ENCODE peak calls at places on chromosomes 7 and 10, in nine cellular contexts. T is fibroblast of the aortic adventitia, X is AG09319, B is left lung, O is heart left ventricle, D is GM06990, A is left ventricle myocardium inferior, F is Caco-2, R is AG10803. P is an unnamed sample.

GRCh38 chr7:893686-894085 is 17.3 kb downstream of the GET4 start:
- DNase-seq in T (no peak), X (no peak), B (peak), O (no peak), D (no peak), A (no peak), F (no peak), R (no peak), P (no peak)

GRCh38 chr7:27997188-27997707 is 183.3 kb downstream of the JAZF1 start:
- DNase-seq in T (no peak), X (no peak), B (no peak), O (no peak), D (no peak), A (no peak), F (no peak), R (no peak), P (no peak)

GRCh38 chr10:71131096-71131495 is 81.3 kb upstream of the UNC5B start:
- DNase-seq in T (no peak), X (no peak), B (no peak), O (no peak), D (no peak), A (no peak), F (no peak), R (no peak), P (no peak)

GRCh38 chr7:19400771-19401254 is 255.6 kb upstream of the FERD3L start:
- DNase-seq in T (no peak), X (no peak), B (no peak), O (no peak), D (no peak), A (no peak), F (no peak), R (no peak), P (no peak)

GRCh38 chr7:156579566-156579965 is 61.0 kb upstream of the RNF32 start:
- DNase-seq in T (no peak), X (no peak), B (no peak), O (no peak), D (no peak), A (no peak), F (no peak), R (no peak), P (no peak)

GRCh38 chr10:50625663-50626062 is 1.9 kb upstream of the SGMS1 start:
- DNase-seq in T (peak), X (no peak), B (no peak), O (no peak), D (no peak), A (no peak), F (no peak), R (no peak), P (no peak)

GRCh38 chr7:1007901-1008300 is 24.9 kb downstream of the CYP2W1 start:
- DNase-seq in T (no peak), X (no peak), B (no peak), O (no peak), D (no peak), A (no peak), F (no peak), R (no peak), P (no peak)

GRCh38 chr10:3330687-3331086 is 158.1 kb upstream of the PITRM1 start:
- DNase-seq in T (peak), X (no peak), B (no peak), O (no peak), D (no peak), A (no peak), F (no peak), R (peak), P (peak)

GRCh38 chr7:89777499-89777898 is 376.8 kb upstream of the STEAP1 start:
- DNase-seq in T (no peak), X (no peak), B (no peak), O (no peak), D (no peak), A (no peak), F (no peak), R (no peak), P (no peak)

GRCh38 chr7:38291117-38291647 is 17.7 kb upstream of the TARP start:
- DNase-seq in T (no peak), X (no peak), B (no peak), O (no peak), D (no peak), A (no peak), F (no peak), R (no peak), P (no peak)

GRCh38 chr7:31067491-31067890 is 15.4 kb downstream of the ADCYAP1R1 start:
- DNase-seq in T (no peak), X (no peak), B (no peak), O (no peak), D (no peak), A (no peak), F (no peak), R (no peak), P (no peak)

GRCh38 chr7:75819711-75820110 is 6.1 kb upstream of the CCL24 start:
- DNase-seq in T (no peak), X (no peak), B (no peak), O (peak), D (no peak), A (no peak), F (no peak), R (no peak), P (no peak)

DNA sequence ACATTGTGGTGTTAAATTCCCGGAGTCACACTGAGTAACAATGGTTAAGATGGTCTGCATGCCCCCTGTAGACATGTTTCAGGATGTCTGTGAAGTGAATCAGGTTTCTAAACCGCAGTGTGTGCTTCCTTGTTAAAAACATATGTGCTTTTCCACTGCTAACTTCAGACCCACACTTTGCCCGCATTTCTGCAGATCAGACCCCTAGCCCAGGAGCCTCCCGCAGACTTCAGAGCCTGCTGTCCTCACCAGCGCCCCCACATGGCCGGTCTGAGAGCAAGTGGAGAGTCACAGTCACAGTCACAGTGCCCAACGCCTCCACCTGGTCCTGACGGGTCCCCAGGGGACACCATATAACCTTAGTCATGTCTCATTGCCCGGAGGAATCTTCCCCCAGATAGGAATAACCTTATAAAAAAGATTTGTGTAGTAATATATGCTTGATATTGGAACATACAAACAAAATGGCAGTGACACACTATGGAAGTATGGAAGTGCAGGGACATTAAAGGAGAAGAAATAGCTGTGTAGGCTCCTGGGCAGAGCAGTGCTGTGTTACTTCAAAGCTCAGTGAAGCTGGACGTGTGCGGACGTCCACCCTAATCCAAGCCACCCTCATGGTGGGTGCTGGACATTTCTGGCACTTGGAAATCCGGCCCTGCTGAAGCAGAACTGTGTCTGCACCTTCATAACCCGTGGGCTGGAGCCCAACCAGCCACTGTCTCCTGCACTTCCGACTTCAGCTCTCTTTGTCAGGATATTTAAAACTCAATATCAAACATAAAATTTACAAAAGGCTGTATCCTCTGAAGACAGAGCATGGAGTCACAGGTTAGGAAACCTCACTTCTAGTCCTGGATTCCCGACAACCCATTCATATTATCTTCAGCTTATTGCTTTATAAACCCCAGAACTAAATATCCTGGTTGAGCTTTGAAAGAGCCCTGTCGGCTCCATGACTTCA is 29.0 kb downstream of the GSTO2 start:
- DNase-seq in T (no peak), X (no peak), B (no peak), O (no peak), D (no peak), A (peak), F (peak), R (peak), P (no peak)
- TF ChIP-seq CTCF in T (peak), X (peak), B (peak), O (no peak), D (peak), A (peak), F (no peak), R (peak), P (peak)

GRCh38 chr10:61272781-61273180 is 180.4 kb downstream of the TMEM26 start:
- DNase-seq in T (peak), X (no peak), B (no peak), O (no peak), D (no peak), A (no peak), F (no peak), R (no peak), P (no peak)

GRCh38 chr10:61271127-61271780 is 181.9 kb downstream of the TMEM26 start:
- DNase-seq in T (peak), X (peak), B (no peak), O (no peak), D (no peak), A (no peak), F (peak), R (peak), P (peak)
- TF ChIP-seq CTCF in T (no peak), X (peak), B (no peak), O (no peak), D (no peak), A (no peak), F (peak), R (peak), P (peak)

GRCh38 chr10:119892188-119893065 is at the start of gene SEC23IP:
- DNase-seq in T (peak), X (peak), B (peak), O (peak), D (peak), A (peak), F (peak), R (peak), P (peak)
- TF ChIP-seq CTCF in T (peak), X (no peak), B (no peak), O (no peak), D (no peak), A (peak), F (no peak), R (peak), P (no peak)

GRCh38 chr10:125085281-125085680 is 75.1 kb downstream of the CTBP2 start:
- DNase-seq in T (peak), X (no peak), B (no peak), O (no peak), D (no peak), A (no peak), F (no peak), R (no peak), P (no peak)

GRCh38 chr10:125082881-125083575 is 77.3 kb downstream of the CTBP2 start:
- DNase-seq in T (no peak), X (no peak), B (no peak), O (no peak), D (no peak), A (no peak), F (no peak), R (no peak), P (no peak)

GRCh38 chr10:125086716-125087115 is 73.6 kb downstream of the CTBP2 start:
- DNase-seq in T (no peak), X (no peak), B (no peak), O (no peak), D (no peak), A (no peak), F (no peak), R (no peak), P (no peak)

GRCh38 chr10:125083576-125083920 is 76.8 kb downstream of the CTBP2 start:
- DNase-seq in T (peak), X (peak), B (no peak), O (no peak), D (no peak), A (no peak), F (no peak), R (peak), P (peak)

DNA sequence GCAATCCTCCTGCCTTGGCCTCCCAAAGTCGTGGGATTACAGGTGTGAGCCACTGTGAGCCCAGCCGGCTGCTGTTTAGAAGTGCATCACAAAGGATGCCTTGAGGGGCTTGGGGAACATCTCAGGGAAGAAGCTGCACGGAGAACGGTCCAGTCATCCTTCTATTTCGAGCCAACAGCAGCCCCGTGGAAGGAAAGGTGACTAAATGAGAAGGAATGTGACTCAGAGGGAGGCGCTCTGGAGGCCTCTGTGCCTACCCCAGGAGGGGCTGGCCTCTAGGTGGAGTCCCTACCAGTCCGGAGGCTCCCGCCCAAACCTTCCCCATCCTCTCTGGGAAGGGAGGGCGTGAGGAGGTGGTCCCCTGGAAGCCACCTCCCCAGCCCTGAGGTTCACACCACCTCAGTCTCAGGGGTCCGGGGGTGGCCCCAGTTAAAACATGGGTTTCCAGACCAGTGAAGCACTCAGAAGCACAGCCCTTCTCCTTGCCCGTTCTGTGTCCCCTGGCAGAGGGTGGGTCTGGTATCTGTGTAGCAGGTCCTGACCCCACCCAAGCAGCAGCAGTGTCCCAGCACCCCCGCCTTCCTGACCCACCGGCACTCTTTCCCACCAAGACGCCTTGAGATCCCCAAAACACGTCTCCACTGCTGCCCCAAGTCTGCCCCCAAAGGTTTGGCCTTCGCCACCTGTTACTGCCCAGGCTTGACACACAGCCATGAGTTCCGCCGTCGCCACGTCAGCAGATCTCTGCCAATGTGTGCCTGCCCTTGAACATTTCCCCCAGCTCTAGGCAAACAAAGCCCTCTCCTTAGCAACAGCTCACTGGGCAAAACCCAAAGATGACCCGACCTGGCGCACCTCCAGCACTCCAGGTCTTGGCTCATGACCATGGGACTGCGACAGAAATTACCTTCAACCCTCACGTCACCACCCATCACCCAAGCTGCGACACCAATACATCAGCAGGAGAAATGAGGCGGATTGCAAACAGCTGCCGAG is 75.9 kb downstream of the CTBP2 start:
- DNase-seq in T (peak), X (peak), B (no peak), O (peak), D (no peak), A (peak), F (no peak), R (peak), P (peak)
- TF ChIP-seq CTCF in T (peak), X (peak), B (no peak), O (no peak), D (no peak), A (no peak), F (no peak), R (peak), P (peak)

DNA sequence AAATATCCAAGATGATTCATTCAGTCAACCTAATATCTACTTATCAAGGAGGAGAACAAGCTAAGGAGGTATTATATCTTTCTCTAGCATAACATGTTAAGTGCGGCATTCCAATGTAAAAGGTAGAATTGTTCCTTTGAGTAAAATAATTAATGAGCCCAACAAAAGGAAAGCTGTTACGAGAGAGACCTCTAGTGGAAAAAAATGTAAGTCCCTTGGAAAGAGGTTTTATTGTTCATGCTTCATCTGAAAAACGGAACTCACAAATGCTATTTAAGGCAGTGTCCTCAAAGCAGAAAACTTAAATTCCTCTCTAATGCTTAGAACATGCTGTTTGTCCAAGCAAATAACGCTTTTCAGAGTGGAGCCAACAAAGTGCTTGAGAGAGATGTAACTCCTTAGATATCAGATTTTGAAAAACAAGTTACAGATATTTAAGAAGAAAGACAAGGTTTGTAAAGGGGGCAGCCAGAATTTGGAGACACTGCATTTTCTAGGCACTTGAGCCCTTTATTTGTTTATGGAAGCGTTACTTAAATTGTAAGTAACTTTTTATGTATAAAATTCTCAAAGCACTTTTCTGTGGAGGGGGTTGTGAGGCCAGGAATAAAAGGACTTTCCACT is 119.9 kb downstream of the TFEC start:
- DNase-seq in T (peak), X (no peak), B (no peak), O (no peak), D (no peak), A (no peak), F (peak), R (peak), P (no peak)
- TF ChIP-seq CTCF in T (peak), X (peak), B (peak), O (peak), D (peak), A (peak), F (peak), R (peak), P (peak)

DNA sequence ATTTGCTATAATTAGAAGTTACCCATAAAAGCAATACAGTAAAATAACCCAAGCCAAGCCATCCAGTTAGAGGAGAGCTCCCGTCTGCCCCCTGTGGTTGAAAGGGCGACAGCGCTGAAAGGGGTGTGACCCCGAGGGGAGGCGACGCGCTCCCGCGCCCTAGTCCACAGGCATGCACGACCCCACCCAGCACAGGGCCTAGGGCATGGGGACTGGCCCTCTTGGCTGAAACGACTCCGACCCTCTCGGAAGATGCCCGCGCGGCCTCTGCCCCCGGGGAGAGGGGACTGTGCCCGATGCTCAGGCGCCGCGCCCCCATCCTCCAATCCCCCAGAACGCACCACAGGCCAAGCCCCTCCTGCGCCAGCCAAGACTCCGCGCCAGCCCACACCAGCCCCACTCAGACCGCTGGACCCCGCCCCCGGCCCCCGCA is 64.0 kb downstream of the CSGALNACT2 start:
- DNase-seq in T (no peak), X (no peak), B (peak), O (peak), D (peak), A (no peak), F (no peak), R (peak), P (no peak)
- TF ChIP-seq CTCF in T (peak), X (peak), B (peak), O (peak), D (peak), A (peak), F (peak), R (peak), P (peak)

P was measured in AG04450.